ENCODE peak calls at places on chromosomes 6 and 20, in seven cellular contexts. One of them, this sample, is unnamed.

GRCh38 chr6:106359989-106360409 is 518 bp upstream of the CRYBG1 start:
- DNase-seq in HCT116: no peak
- DNase-seq in IMR-90: no peak
- DNase-seq in neural progenitor cell: no peak
- DNase-seq in mammary epithelial cell: no peak
- DNase-seq in fibroblast of lung: no peak
- DNase-seq in K562: no peak
- DNase-seq in this sample: no peak

GRCh38 chr6:43442935-43443334 is 12.4 kb downstream of the DLK2 start:
- DNase-seq in HCT116: no peak
- DNase-seq in IMR-90: no peak
- DNase-seq in neural progenitor cell: no peak
- DNase-seq in mammary epithelial cell: no peak
- DNase-seq in fibroblast of lung: no peak
- DNase-seq in K562: no peak
- DNase-seq in this sample: no peak

GRCh38 chr6:145187491-145188206 is 547.7 kb downstream of the EPM2A start:
- DNase-seq in HCT116: no peak
- DNase-seq in IMR-90: no peak
- DNase-seq in neural progenitor cell: no peak
- DNase-seq in mammary epithelial cell: no peak
- DNase-seq in fibroblast of lung: no peak
- DNase-seq in K562: no peak
- DNase-seq in this sample: no peak

GRCh38 chr6:6960571-6961251 is 147.1 kb upstream of the RREB1 start:
- DNase-seq in HCT116: no peak
- DNase-seq in IMR-90: no peak
- DNase-seq in neural progenitor cell: no peak
- DNase-seq in mammary epithelial cell: no peak
- DNase-seq in fibroblast of lung: no peak
- DNase-seq in K562: no peak
- DNase-seq in this sample: no peak

GRCh38 chr20:56628873-56629463 is at the start of gene TFAP2C:
- DNase-seq in HCT116: peak
- DNase-seq in IMR-90: no peak
- DNase-seq in neural progenitor cell: peak
- DNase-seq in mammary epithelial cell: peak
- DNase-seq in fibroblast of lung: no peak
- DNase-seq in K562: peak
- DNase-seq in this sample: no peak

GRCh38 chr20:36507746-36508145 is 33.6 kb upstream of the MYL9 start:
- DNase-seq in HCT116: no peak
- DNase-seq in IMR-90: no peak
- DNase-seq in neural progenitor cell: no peak
- DNase-seq in mammary epithelial cell: no peak
- DNase-seq in fibroblast of lung: no peak
- DNase-seq in K562: no peak
- DNase-seq in this sample: no peak

GRCh38 chr6:140078552-140079126 is 704.2 kb upstream of the CITED2 start:
- DNase-seq in HCT116: no peak
- DNase-seq in IMR-90: peak
- DNase-seq in neural progenitor cell: no peak
- DNase-seq in mammary epithelial cell: no peak
- DNase-seq in fibroblast of lung: peak
- DNase-seq in K562: no peak
- DNase-seq in this sample: no peak

GRCh38 chr6:137102851-137103492 is 58.2 kb upstream of the IL20RA start:
- DNase-seq in HCT116: no peak
- DNase-seq in IMR-90: no peak
- DNase-seq in neural progenitor cell: no peak
- DNase-seq in mammary epithelial cell: no peak
- DNase-seq in fibroblast of lung: no peak
- DNase-seq in K562: no peak
- DNase-seq in this sample: no peak

GRCh38 chr6:32133786-32134185 is 3.7 kb upstream of the FKBPL start:
- DNase-seq in HCT116: no peak
- DNase-seq in IMR-90: peak
- DNase-seq in neural progenitor cell: no peak
- DNase-seq in mammary epithelial cell: no peak
- DNase-seq in fibroblast of lung: no peak
- DNase-seq in K562: no peak
- DNase-seq in this sample: no peak

GRCh38 chr6:37258716-37259115 is 772 bp upstream of the TMEM217 start:
- DNase-seq in HCT116: no peak
- DNase-seq in IMR-90: no peak
- DNase-seq in neural progenitor cell: no peak
- DNase-seq in mammary epithelial cell: no peak
- DNase-seq in fibroblast of lung: no peak
- DNase-seq in K562: no peak
- DNase-seq in this sample: no peak

GRCh38 chr20:53691060-53691810 is 97.6 kb upstream of the ZNF217 start:
- DNase-seq in HCT116: peak
- DNase-seq in IMR-90: peak
- DNase-seq in neural progenitor cell: no peak
- DNase-seq in mammary epithelial cell: peak
- DNase-seq in fibroblast of lung: no peak
- DNase-seq in K562: no peak
- DNase-seq in this sample: no peak

GRCh38 chr6:89494131-89494793 is 61.3 kb downstream of the ANKRD6 start:
- DNase-seq in HCT116: no peak
- DNase-seq in IMR-90: no peak
- DNase-seq in neural progenitor cell: no peak
- DNase-seq in mammary epithelial cell: no peak
- DNase-seq in fibroblast of lung: no peak
- DNase-seq in K562: no peak
- DNase-seq in this sample: no peak

GRCh38 chr6:132768051-132768517 is 10.4 kb upstream of the VNN2 start:
- DNase-seq in HCT116: peak
- DNase-seq in IMR-90: no peak
- DNase-seq in neural progenitor cell: peak
- DNase-seq in mammary epithelial cell: peak
- DNase-seq in fibroblast of lung: peak
- DNase-seq in K562: peak
- DNase-seq in this sample: peak

GRCh38 chr6:103800131-103800670 is 1059.5 kb downstream of the HACE1 start:
- DNase-seq in HCT116: no peak
- DNase-seq in IMR-90: no peak
- DNase-seq in neural progenitor cell: no peak
- DNase-seq in mammary epithelial cell: no peak
- DNase-seq in fibroblast of lung: no peak
- DNase-seq in K562: no peak
- DNase-seq in this sample: no peak

GRCh38 chr6:103798166-103798565 is 1061.6 kb downstream of the HACE1 start:
- DNase-seq in HCT116: no peak
- DNase-seq in IMR-90: no peak
- DNase-seq in neural progenitor cell: no peak
- DNase-seq in mammary epithelial cell: no peak
- DNase-seq in fibroblast of lung: no peak
- DNase-seq in K562: no peak
- DNase-seq in this sample: no peak

DNA sequence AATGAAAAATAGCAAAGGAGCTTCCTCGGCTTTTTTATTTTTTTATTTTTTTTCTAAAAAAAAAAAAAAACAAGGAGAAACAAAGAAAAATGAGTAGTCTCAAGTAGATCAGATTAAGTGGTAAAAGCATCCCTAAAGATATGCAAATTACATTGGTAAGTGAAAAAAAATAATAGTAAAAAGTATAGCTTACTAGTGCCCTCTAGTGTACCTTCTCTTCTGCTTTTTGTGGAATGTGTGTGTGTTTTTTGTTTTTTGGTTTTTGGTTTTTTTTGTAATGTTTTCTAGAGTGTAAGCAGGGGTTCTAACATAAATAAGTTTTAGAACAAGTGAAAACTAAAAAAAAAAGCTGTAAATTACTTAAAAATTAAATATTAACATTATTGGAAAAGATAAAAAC is 1062.0 kb downstream of the HACE1 start:
- DNase-seq in HCT116: no peak
- DNase-seq in IMR-90: no peak
- DNase-seq in neural progenitor cell: peak
- DNase-seq in mammary epithelial cell: no peak
- DNase-seq in fibroblast of lung: no peak
- DNase-seq in K562: no peak
- DNase-seq in this sample: no peak
- TF ChIP-seq CTCF in HCT116: peak
- TF ChIP-seq CTCF in IMR-90: peak
- TF ChIP-seq CTCF in neural progenitor cell: peak
- TF ChIP-seq CTCF in mammary epithelial cell: peak
- TF ChIP-seq CTCF in fibroblast of lung: no peak
- TF ChIP-seq CTCF in K562: no peak
- TF ChIP-seq CTCF in this sample: peak

GRCh38 chr6:30951907-30952469 is 11.2 kb downstream of the MUCL3 start:
- DNase-seq in HCT116: no peak
- DNase-seq in IMR-90: no peak
- DNase-seq in neural progenitor cell: no peak
- DNase-seq in mammary epithelial cell: no peak
- DNase-seq in fibroblast of lung: no peak
- DNase-seq in K562: no peak
- DNase-seq in this sample: no peak

GRCh38 chr6:30960907-30961673 is 20.3 kb downstream of the MUCL3 start:
- DNase-seq in HCT116: no peak
- DNase-seq in IMR-90: peak
- DNase-seq in neural progenitor cell: no peak
- DNase-seq in mammary epithelial cell: no peak
- DNase-seq in fibroblast of lung: peak
- DNase-seq in K562: no peak
- DNase-seq in this sample: peak

GRCh38 chr6:30954631-30955366 is 14.0 kb downstream of the MUCL3 start:
- DNase-seq in HCT116: no peak
- DNase-seq in IMR-90: no peak
- DNase-seq in neural progenitor cell: no peak
- DNase-seq in mammary epithelial cell: no peak
- DNase-seq in fibroblast of lung: no peak
- DNase-seq in K562: no peak
- DNase-seq in this sample: no peak

GRCh38 chr6:30957716-30958115 is 16.9 kb downstream of the MUCL3 start:
- DNase-seq in HCT116: no peak
- DNase-seq in IMR-90: no peak
- DNase-seq in neural progenitor cell: no peak
- DNase-seq in mammary epithelial cell: no peak
- DNase-seq in fibroblast of lung: no peak
- DNase-seq in K562: no peak
- DNase-seq in this sample: no peak

GRCh38 chr6:30955367-30956042 is 14.7 kb downstream of the MUCL3 start:
- DNase-seq in HCT116: no peak
- DNase-seq in IMR-90: peak
- DNase-seq in neural progenitor cell: peak
- DNase-seq in mammary epithelial cell: no peak
- DNase-seq in fibroblast of lung: peak
- DNase-seq in K562: peak
- DNase-seq in this sample: no peak
- H3K4me2 ChIP-seq in HCT116: no peak
- H3K4me2 ChIP-seq in IMR-90: peak
- H3K4me2 ChIP-seq in neural progenitor cell: peak
- H3K4me2 ChIP-seq in mammary epithelial cell: peak
- H3K4me2 ChIP-seq in fibroblast of lung: peak
- H3K4me2 ChIP-seq in K562: peak
- H3K4me2 ChIP-seq in this sample: no peak

DNA sequence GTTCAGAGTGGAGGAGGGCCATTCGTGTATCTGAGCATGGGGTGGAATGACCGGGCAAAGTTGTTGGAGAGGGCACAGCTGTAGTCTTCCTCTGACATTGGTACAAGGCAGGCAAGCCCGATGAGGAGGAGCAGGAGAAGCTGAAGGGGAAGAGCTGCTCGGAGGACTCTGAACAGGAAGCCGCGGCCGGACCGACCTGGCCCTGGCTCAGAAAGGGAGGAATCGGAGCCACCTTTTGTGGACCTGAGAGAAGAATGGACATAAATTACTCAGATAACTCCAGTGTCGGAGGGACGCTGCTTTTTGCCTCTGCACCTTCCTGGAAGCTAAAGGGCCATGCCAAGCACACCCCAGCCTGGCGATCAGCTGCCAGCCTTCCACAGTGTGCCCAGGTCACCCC is 315.0 kb downstream of the ESR1 start:
- DNase-seq in HCT116: no peak
- DNase-seq in IMR-90: no peak
- DNase-seq in neural progenitor cell: no peak
- DNase-seq in mammary epithelial cell: no peak
- DNase-seq in fibroblast of lung: no peak
- DNase-seq in K562: no peak
- DNase-seq in this sample: no peak
- TF ChIP-seq CTCF in HCT116: no peak
- TF ChIP-seq CTCF in IMR-90: no peak
- TF ChIP-seq CTCF in neural progenitor cell: no peak
- TF ChIP-seq CTCF in mammary epithelial cell: no peak
- TF ChIP-seq CTCF in fibroblast of lung: no peak
- TF ChIP-seq CTCF in K562: no peak
- TF ChIP-seq CTCF in this sample: no peak

GRCh38 chr6:52125139-52125538 is 37.7 kb upstream of the PKHD1 start:
- DNase-seq in HCT116: no peak
- DNase-seq in IMR-90: no peak
- DNase-seq in neural progenitor cell: no peak
- DNase-seq in mammary epithelial cell: no peak
- DNase-seq in fibroblast of lung: no peak
- DNase-seq in K562: no peak
- DNase-seq in this sample: peak
- H3K4me2 ChIP-seq in HCT116: no peak
- H3K4me2 ChIP-seq in IMR-90: no peak
- H3K4me2 ChIP-seq in neural progenitor cell: no peak
- H3K4me2 ChIP-seq in mammary epithelial cell: no peak
- H3K4me2 ChIP-seq in fibroblast of lung: no peak
- H3K4me2 ChIP-seq in K562: no peak
- H3K4me2 ChIP-seq in this sample: peak

GRCh38 chr6:33672808-33673207 is 38.7 kb downstream of the UQCC2 start:
- DNase-seq in HCT116: no peak
- DNase-seq in IMR-90: peak
- DNase-seq in neural progenitor cell: peak
- DNase-seq in mammary epithelial cell: peak
- DNase-seq in fibroblast of lung: peak
- DNase-seq in K562: peak
- DNase-seq in this sample: peak
- TF ChIP-seq CTCF in HCT116: peak
- TF ChIP-seq CTCF in IMR-90: peak
- TF ChIP-seq CTCF in neural progenitor cell: peak
- TF ChIP-seq CTCF in mammary epithelial cell: peak
- TF ChIP-seq CTCF in fibroblast of lung: peak
- TF ChIP-seq CTCF in K562: peak
- TF ChIP-seq CTCF in this sample: peak

GRCh38 chr6:119314894-119315272 is 34.7 kb downstream of the MAN1A1 start:
- DNase-seq in HCT116: no peak
- DNase-seq in IMR-90: no peak
- DNase-seq in neural progenitor cell: no peak
- DNase-seq in mammary epithelial cell: no peak
- DNase-seq in fibroblast of lung: no peak
- DNase-seq in K562: no peak
- DNase-seq in this sample: no peak

GRCh38 chr6:119312441-119312840 is 37.1 kb downstream of the MAN1A1 start:
- DNase-seq in HCT116: no peak
- DNase-seq in IMR-90: no peak
- DNase-seq in neural progenitor cell: no peak
- DNase-seq in mammary epithelial cell: no peak
- DNase-seq in fibroblast of lung: no peak
- DNase-seq in K562: peak
- DNase-seq in this sample: no peak

GRCh38 chr6:119312875-119313338 is 36.7 kb downstream of the MAN1A1 start:
- DNase-seq in HCT116: no peak
- DNase-seq in IMR-90: no peak
- DNase-seq in neural progenitor cell: no peak
- DNase-seq in mammary epithelial cell: no peak
- DNase-seq in fibroblast of lung: no peak
- DNase-seq in K562: peak
- DNase-seq in this sample: peak

GRCh38 chr6:119311514-119312142 is 37.9 kb downstream of the MAN1A1 start:
- DNase-seq in HCT116: no peak
- DNase-seq in IMR-90: no peak
- DNase-seq in neural progenitor cell: peak
- DNase-seq in mammary epithelial cell: no peak
- DNase-seq in fibroblast of lung: no peak
- DNase-seq in K562: peak
- DNase-seq in this sample: no peak

GRCh38 chr6:119313937-119314893 is 35.3 kb downstream of the MAN1A1 start:
- DNase-seq in HCT116: no peak
- DNase-seq in IMR-90: no peak
- DNase-seq in neural progenitor cell: no peak
- DNase-seq in mammary epithelial cell: no peak
- DNase-seq in fibroblast of lung: no peak
- DNase-seq in K562: no peak
- DNase-seq in this sample: no peak
- H3K4me2 ChIP-seq in HCT116: no peak
- H3K4me2 ChIP-seq in IMR-90: no peak
- H3K4me2 ChIP-seq in neural progenitor cell: no peak
- H3K4me2 ChIP-seq in mammary epithelial cell: no peak
- H3K4me2 ChIP-seq in fibroblast of lung: no peak
- H3K4me2 ChIP-seq in K562: peak
- H3K4me2 ChIP-seq in this sample: no peak

This sample was measured in HepG2.